ENCODE peak calls at places on chromosomes 12 and 14, in five cellular contexts. One of them, this sample, is unnamed.

GRCh38 chr14:98950356-98950895 is 321.6 kb downstream of the BCL11B start:
- DNase-seq in stimulated activated CD8-positive, alpha-beta memory T cell treated with anti-CD3 and anti-CD28 coated beads, Interleukin-4, amount 100 ng/mL, for 4 hours: no peak
- DNase-seq in HFFc6: no peak
- DNase-seq in stimulated activated CD4-positive, alpha-beta T cell treated with anti-CD3 and anti-CD28 coated beads, TNF-alpha, amount 100 ng/mL, for 48 hours: no peak
- DNase-seq in NCI-H1417: no peak
- DNase-seq in this sample: no peak

GRCh38 chr12:45200497-45201043 is 15.3 kb upstream of the ANO6 start:
- DNase-seq in NCI-H1417: no peak
- DNase-seq in HFFc6: no peak
- DNase-seq in stimulated activated CD4-positive, alpha-beta T cell treated with anti-CD3 and anti-CD28 coated beads, TNF-alpha, amount 100 ng/mL, for 48 hours: no peak
- DNase-seq in stimulated activated CD8-positive, alpha-beta memory T cell treated with anti-CD3 and anti-CD28 coated beads, Interleukin-4, amount 100 ng/mL, for 4 hours: no peak
- DNase-seq in this sample: no peak

GRCh38 chr12:104510145-104510872 is 53.6 kb downstream of the CHST11 start:
- DNase-seq in stimulated activated CD4-positive, alpha-beta T cell treated with anti-CD3 and anti-CD28 coated beads, TNF-alpha, amount 100 ng/mL, for 48 hours: no peak
- DNase-seq in NCI-H1417: no peak
- DNase-seq in stimulated activated CD8-positive, alpha-beta memory T cell treated with anti-CD3 and anti-CD28 coated beads, Interleukin-4, amount 100 ng/mL, for 4 hours: no peak
- DNase-seq in HFFc6: no peak
- DNase-seq in this sample: no peak

GRCh38 chr12:89544730-89545184 is 18.9 kb upstream of the POC1B start:
- DNase-seq in HFFc6: peak; percentile 42
- DNase-seq in stimulated activated CD8-positive, alpha-beta memory T cell treated with anti-CD3 and anti-CD28 coated beads, Interleukin-4, amount 100 ng/mL, for 4 hours: no peak
- DNase-seq in NCI-H1417: peak; percentile 34
- DNase-seq in stimulated activated CD4-positive, alpha-beta T cell treated with anti-CD3 and anti-CD28 coated beads, TNF-alpha, amount 100 ng/mL, for 48 hours: no peak
- DNase-seq in this sample: peak; percentile 78

GRCh38 chr12:53695148-53696138 is 19.6 kb upstream of the ATP5MC2 start:
- DNase-seq in stimulated activated CD4-positive, alpha-beta T cell treated with anti-CD3 and anti-CD28 coated beads, TNF-alpha, amount 100 ng/mL, for 48 hours: peak; percentile 31
- DNase-seq in NCI-H1417: peak; percentile 85
- DNase-seq in HFFc6: peak; percentile 47
- DNase-seq in stimulated activated CD8-positive, alpha-beta memory T cell treated with anti-CD3 and anti-CD28 coated beads, Interleukin-4, amount 100 ng/mL, for 4 hours: no peak
- DNase-seq in this sample: no peak

GRCh38 chr12:70796989-70797388 is 123.5 kb downstream of the PTPRR start:
- DNase-seq in NCI-H1417: no peak
- DNase-seq in stimulated activated CD4-positive, alpha-beta T cell treated with anti-CD3 and anti-CD28 coated beads, TNF-alpha, amount 100 ng/mL, for 48 hours: no peak
- DNase-seq in HFFc6: no peak
- DNase-seq in stimulated activated CD8-positive, alpha-beta memory T cell treated with anti-CD3 and anti-CD28 coated beads, Interleukin-4, amount 100 ng/mL, for 4 hours: no peak
- DNase-seq in this sample: no peak

GRCh38 chr12:121232977-121233627 is 23.2 kb downstream of the P2RX4 start:
- DNase-seq in stimulated activated CD4-positive, alpha-beta T cell treated with anti-CD3 and anti-CD28 coated beads, TNF-alpha, amount 100 ng/mL, for 48 hours: no peak
- DNase-seq in NCI-H1417: no peak
- DNase-seq in HFFc6: no peak
- DNase-seq in stimulated activated CD8-positive, alpha-beta memory T cell treated with anti-CD3 and anti-CD28 coated beads, Interleukin-4, amount 100 ng/mL, for 4 hours: no peak
- DNase-seq in this sample: no peak

GRCh38 chr12:81209001-81209400 is 131.1 kb downstream of the ACSS3 start:
- DNase-seq in HFFc6: peak; percentile 19
- DNase-seq in stimulated activated CD4-positive, alpha-beta T cell treated with anti-CD3 and anti-CD28 coated beads, TNF-alpha, amount 100 ng/mL, for 48 hours: no peak
- DNase-seq in stimulated activated CD8-positive, alpha-beta memory T cell treated with anti-CD3 and anti-CD28 coated beads, Interleukin-4, amount 100 ng/mL, for 4 hours: no peak
- DNase-seq in NCI-H1417: no peak
- DNase-seq in this sample: no peak

GRCh38 chr14:31283568-31284252 is 76.1 kb upstream of the HECTD1 start:
- DNase-seq in stimulated activated CD4-positive, alpha-beta T cell treated with anti-CD3 and anti-CD28 coated beads, TNF-alpha, amount 100 ng/mL, for 48 hours: no peak
- DNase-seq in NCI-H1417: no peak
- DNase-seq in stimulated activated CD8-positive, alpha-beta memory T cell treated with anti-CD3 and anti-CD28 coated beads, Interleukin-4, amount 100 ng/mL, for 4 hours: no peak
- DNase-seq in HFFc6: no peak
- DNase-seq in this sample: no peak

GRCh38 chr12:131102493-131102931 is 148.8 kb downstream of the ADGRD1 start:
- DNase-seq in NCI-H1417: no peak
- DNase-seq in stimulated activated CD4-positive, alpha-beta T cell treated with anti-CD3 and anti-CD28 coated beads, TNF-alpha, amount 100 ng/mL, for 48 hours: no peak
- DNase-seq in stimulated activated CD8-positive, alpha-beta memory T cell treated with anti-CD3 and anti-CD28 coated beads, Interleukin-4, amount 100 ng/mL, for 4 hours: no peak
- DNase-seq in HFFc6: no peak
- DNase-seq in this sample: no peak

GRCh38 chr12:685388-685787 is 22.1 kb upstream of the NINJ2 start:
- DNase-seq in NCI-H1417: no peak
- DNase-seq in stimulated activated CD4-positive, alpha-beta T cell treated with anti-CD3 and anti-CD28 coated beads, TNF-alpha, amount 100 ng/mL, for 48 hours: peak; percentile 57
- DNase-seq in stimulated activated CD8-positive, alpha-beta memory T cell treated with anti-CD3 and anti-CD28 coated beads, Interleukin-4, amount 100 ng/mL, for 4 hours: peak; percentile 68
- DNase-seq in HFFc6: no peak
- DNase-seq in this sample: no peak

This sample was measured in gastrocnemius medialis.